ENCODE peak calls at places on chromosomes 13 and 19, in four cellular contexts. U is progenitor cell of endocrine pancreas; C is fibroblast of lung; F is CD4-positive, alpha-beta T cell. B is an unnamed sample.
A peak's percentile ranks its signal among the peaks of the same experiment; 100 is the strongest.

GRCh38 chr13:102993348-102993747 is 72.9 kb downstream of the SLC10A2 start:
- DNase-seq in U (no peak), C (no peak), F (no peak), B (no peak)

GRCh38 chr19:17718467-17718987 is 753 bp upstream of the MAP1S start:
- DNase-seq in U (no peak), C (no peak), F (no peak), B (no peak)

GRCh38 chr13:111577956-111578595 is 257.6 kb downstream of the TEX29 start:
- DNase-seq in U (no peak), C (no peak), F (no peak), B (no peak)

GRCh38 chr13:106052200-106052767 is 483.2 kb downstream of the EFNB2 start:
- DNase-seq in U (no peak), C (peak; percentile 19), F (no peak), B (no peak)

GRCh38 chr13:66425741-66426140 is 804.4 kb downstream of the PCDH9 start:
- DNase-seq in U (no peak), C (peak; percentile 69), F (no peak), B (no peak)

GRCh38 chr13:78604782-78605611 is 1.6 kb upstream of the POU4F1 start:
- DNase-seq in U (no peak), C (no peak), F (no peak), B (no peak)

GRCh38 chr19:56637976-56638555 is 4.9 kb upstream of the SMIM17 start:
- DNase-seq in U (peak; percentile 14), C (peak; percentile 81), F (no peak), B (peak; percentile 46)

GRCh38 chr13:102260256-102260655 is 141.6 kb downstream of the FGF14 start:
- DNase-seq in U (no peak), C (no peak), F (no peak), B (no peak)

GRCh38 chr19:55348317-55349034 is 6.0 kb downstream of the COX6B2 start:
- DNase-seq in U (no peak), C (no peak), F (no peak), B (no peak)

GRCh38 chr19:47673426-47673825 is 39.8 kb upstream of the EHD2 start:
- DNase-seq in U (no peak), C (no peak), F (no peak), B (no peak)

GRCh38 chr19:3178973-3179738 is 587 bp downstream of the S1PR4 start:
- DNase-seq in U (no peak), C (no peak), F (no peak), B (no peak)

GRCh38 chr19:54473071-54473941 is at the start of gene CDC42EP5:
- DNase-seq in U (no peak), C (peak; percentile 81), F (no peak), B (peak; percentile 33)

GRCh38 chr19:14473915-14474578 is 1.1 kb downstream of the PTGER1 start:
- DNase-seq in U (no peak), C (peak; percentile 32), F (no peak), B (no peak)

GRCh38 chr19:32914879-32915278 is 45.3 kb upstream of the SLC7A9 start:
- DNase-seq in U (no peak), C (no peak), F (no peak), B (no peak)

GRCh38 chr19:12834976-12835757 is 788 bp upstream of the RTBDN start:
- DNase-seq in U (no peak), C (no peak), F (no peak), B (peak; percentile 29)
- TF ChIP-seq CTCF in U (no peak), C (no peak), F (no peak), B (no peak)

GRCh38 chr19:42294471-42295137 is 7.3 kb upstream of the PRR19 start:
- DNase-seq in U (no peak), C (no peak), F (no peak), B (no peak)

GRCh38 chr19:42297034-42297433 is 4.9 kb upstream of the PRR19 start:
- DNase-seq in U (no peak), C (no peak), F (no peak), B (no peak)

GRCh38 chr19:42295831-42296525 is 6.0 kb upstream of the PRR19 start:
- DNase-seq in U (peak; percentile 93), C (peak; percentile 31), F (peak; percentile 90), B (peak; percentile 91)

GRCh38 chr19:42293966-42294365 is 8.0 kb upstream of the PRR19 start:
- DNase-seq in U (no peak), C (no peak), F (no peak), B (no peak)

GRCh38 chr19:42295342-42295741 is 6.6 kb upstream of the PRR19 start:
- DNase-seq in U (no peak), C (no peak), F (no peak), B (no peak)
- TF ChIP-seq CTCF in U (no peak), C (no peak), F (no peak), B (no peak)

DNA sequence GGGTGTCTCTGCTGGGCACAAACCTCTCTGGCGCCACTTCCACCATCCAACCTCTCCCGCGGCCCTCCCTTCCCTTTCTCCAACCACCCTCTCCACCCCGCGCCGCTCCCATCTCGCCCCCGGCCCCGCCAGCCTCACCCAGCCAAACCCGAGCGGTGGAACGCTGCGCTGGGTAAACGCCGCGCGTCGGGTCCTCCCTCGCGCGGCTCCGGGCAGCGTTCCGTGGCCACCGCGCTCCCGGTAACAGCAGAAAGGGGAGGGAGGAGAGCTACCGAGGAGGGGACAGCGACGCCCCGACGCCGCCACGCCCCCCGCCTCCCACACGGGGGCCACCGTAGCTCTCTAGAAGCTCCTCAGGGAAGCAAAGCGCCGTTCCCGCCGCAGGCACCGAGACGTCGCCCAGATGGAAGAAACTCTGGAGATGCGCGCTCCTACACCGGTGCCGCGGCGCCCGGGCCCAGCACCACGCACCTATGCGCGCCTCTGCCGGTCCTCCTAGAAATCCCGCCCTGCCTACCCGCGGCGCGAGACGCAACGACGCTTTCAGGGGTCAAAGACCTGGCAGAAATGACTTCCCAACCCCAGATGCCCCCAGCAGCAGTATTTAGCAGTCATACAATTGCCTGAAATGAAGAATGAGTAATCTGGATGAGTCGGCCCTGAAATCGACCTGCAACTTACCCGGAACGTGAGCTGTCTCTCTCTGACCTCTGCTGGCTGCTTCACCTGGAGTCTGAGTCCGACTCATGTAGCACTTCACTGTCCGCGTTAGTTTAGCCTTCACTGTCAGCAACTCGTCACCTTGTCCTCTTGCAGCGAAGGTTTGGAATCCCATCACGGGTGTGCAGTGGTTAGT is at the start of gene RUBCNL:
- DNase-seq in U (peak; percentile 24), C (peak; percentile 30), F (no peak), B (peak; percentile 53)
- TF ChIP-seq CTCF in U (no peak), C (no peak), F (no peak), B (no peak)

GRCh38 chr13:20998649-20999415 is 62.6 kb downstream of the LATS2 start:
- DNase-seq in U (no peak), C (no peak), F (no peak), B (no peak)
- TF ChIP-seq CTCF in U (no peak), C (no peak), F (no peak), B (no peak)

DNA sequence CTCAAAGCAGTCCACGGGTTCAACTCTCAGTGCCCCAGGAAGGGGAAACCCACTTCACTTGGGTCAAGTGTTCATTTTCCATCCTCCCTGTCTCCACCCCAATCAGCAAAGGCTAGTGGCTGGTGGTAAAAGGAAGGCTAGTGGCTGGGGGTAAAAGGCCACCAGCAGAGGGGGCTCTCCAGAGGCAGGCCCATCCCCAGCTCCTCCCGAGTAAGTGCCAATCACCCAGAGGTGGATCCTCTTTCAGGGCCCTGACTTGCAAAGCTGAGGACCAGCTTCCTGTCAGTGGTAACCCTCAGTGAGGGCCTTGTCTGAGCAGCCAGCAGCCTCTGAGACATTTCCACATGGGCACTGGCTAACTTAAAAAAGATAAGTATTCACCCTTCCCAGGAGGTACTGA is 22.0 kb upstream of the TPT1 start:
- DNase-seq in U (no peak), C (no peak), F (no peak), B (no peak)
- TF ChIP-seq CTCF in U (no peak), C (no peak), F (no peak), B (no peak)

GRCh38 chr13:107843281-107843680 is 372.1 kb downstream of the LIG4 start:
- DNase-seq in U (no peak), C (no peak), F (no peak), B (no peak)
- TF ChIP-seq CTCF in U (no peak), C (no peak), F (no peak), B (no peak)

GRCh38 chr19:18770663-18771327 is 20.3 kb downstream of the COMP start:
- DNase-seq in U (no peak), C (no peak), F (no peak), B (no peak)

GRCh38 chr19:18769989-18770528 is 21.0 kb downstream of the COMP start:
- DNase-seq in U (no peak), C (no peak), F (no peak), B (no peak)

GRCh38 chr19:18765224-18765623 is 25.9 kb downstream of the COMP start:
- DNase-seq in U (no peak), C (no peak), F (no peak), B (no peak)

GRCh38 chr19:18768997-18769891 is 21.9 kb downstream of the COMP start:
- DNase-seq in U (no peak), C (no peak), F (no peak), B (no peak)

DNA sequence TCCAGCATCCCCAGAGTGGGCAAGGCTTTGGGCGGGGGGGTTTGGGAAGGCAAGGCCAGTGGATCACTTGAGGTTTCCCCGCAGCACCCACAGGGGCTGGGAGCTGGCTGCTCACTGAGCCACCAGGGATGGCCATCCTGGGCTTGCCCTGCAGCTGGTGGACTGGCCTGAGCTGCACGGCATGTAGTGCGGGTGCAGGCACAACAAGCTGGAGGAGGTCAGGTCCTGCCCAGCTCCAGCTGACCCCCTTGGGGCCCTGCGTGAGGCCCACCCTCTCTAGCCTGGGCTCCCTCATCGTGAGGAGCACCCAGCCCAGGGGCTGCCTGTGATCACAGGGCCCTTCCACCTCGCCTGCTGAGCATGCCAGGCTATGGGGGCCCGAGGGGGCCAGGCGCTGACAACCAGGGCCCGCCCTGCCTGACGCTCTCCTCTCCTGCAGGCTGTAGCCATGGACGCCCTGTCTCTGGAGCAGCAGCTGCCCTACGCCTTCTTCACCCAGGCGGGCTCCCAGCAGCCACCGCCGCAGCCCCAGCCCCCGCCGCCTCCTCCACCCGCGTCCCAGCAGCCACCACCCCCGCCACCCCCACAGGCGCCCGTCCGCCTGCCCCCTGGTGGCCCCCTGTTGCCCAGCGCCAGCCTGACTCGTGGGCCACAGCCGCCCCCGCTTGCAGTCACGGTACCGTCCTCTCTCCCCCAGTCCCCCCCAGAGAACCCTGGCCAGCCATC is 22.9 kb downstream of the COMP start:
- DNase-seq in U (no peak), C (no peak), F (no peak), B (no peak)
- TF ChIP-seq CTCF in U (no peak), C (no peak), F (no peak), B (no peak)

GRCh38 chr13:52743988-52744387 is 4.4 kb upstream of the CNMD start:
- DNase-seq in U (no peak), C (no peak), F (no peak), B (no peak)
- TF ChIP-seq CTCF in U (peak; percentile 11), C (no peak), F (no peak), B (peak; percentile 31)